ENCODE peak calls at places on chromosomes 1 and 21, in five cellular contexts. One of them, this sample, is unnamed.
A peak's percentile ranks its signal among the peaks of the same experiment; 100 is the strongest.

GRCh38 chr1:212980123-212980800 is 29.9 kb downstream of the VASH2 start:
- DNase-seq in fibroblast of gingiva: no peak
- DNase-seq in NCI-H1048: no peak
- DNase-seq in neuronal stem cell: peak; percentile 36
- DNase-seq in testis: peak; percentile 62
- DNase-seq in this sample: peak; percentile 71

GRCh38 chr1:10517677-10517982 is 42.9 kb downstream of the PEX14 start:
- DNase-seq in fibroblast of gingiva: no peak
- DNase-seq in NCI-H1048: no peak
- DNase-seq in neuronal stem cell: no peak
- DNase-seq in testis: no peak
- DNase-seq in this sample: no peak

GRCh38 chr1:54027848-54028247 is 9.9 kb upstream of the LDLRAD1 start:
- DNase-seq in fibroblast of gingiva: no peak
- DNase-seq in NCI-H1048: no peak
- DNase-seq in neuronal stem cell: no peak
- DNase-seq in testis: no peak
- DNase-seq in this sample: no peak

GRCh38 chr1:4328402-4329071 is 325.9 kb upstream of the AJAP1 start:
- DNase-seq in fibroblast of gingiva: no peak
- DNase-seq in NCI-H1048: no peak
- DNase-seq in neuronal stem cell: no peak
- DNase-seq in testis: no peak
- DNase-seq in this sample: peak; percentile 35

GRCh38 chr1:202254454-202255252 is 61.1 kb downstream of the LGR6 start:
- DNase-seq in fibroblast of gingiva: no peak
- DNase-seq in NCI-H1048: no peak
- DNase-seq in neuronal stem cell: no peak
- DNase-seq in testis: no peak
- DNase-seq in this sample: no peak

GRCh38 chr21:16308269-16308668 is 578.5 kb downstream of the USP25 start:
- DNase-seq in fibroblast of gingiva: peak; percentile 4
- DNase-seq in NCI-H1048: peak; percentile 52
- DNase-seq in neuronal stem cell: no peak
- DNase-seq in testis: no peak
- DNase-seq in this sample: peak; percentile 50

GRCh38 chr21:25582888-25583287 is 24.4 kb downstream of the MRPL39 start:
- DNase-seq in fibroblast of gingiva: no peak
- DNase-seq in NCI-H1048: no peak
- DNase-seq in neuronal stem cell: no peak
- DNase-seq in testis: no peak
- DNase-seq in this sample: no peak

GRCh38 chr1:234746798-234747196 is 136.8 kb upstream of the IRF2BP2 start:
- DNase-seq in fibroblast of gingiva: no peak
- DNase-seq in NCI-H1048: no peak
- DNase-seq in neuronal stem cell: no peak
- DNase-seq in testis: no peak
- DNase-seq in this sample: no peak

GRCh38 chr1:109910963-109911798 is 532 bp downstream of the CSF1 start:
- DNase-seq in fibroblast of gingiva: no peak
- DNase-seq in NCI-H1048: no peak
- DNase-seq in neuronal stem cell: peak; percentile 24
- DNase-seq in testis: no peak
- DNase-seq in this sample: peak; percentile 49

This sample was measured in OCI-M1.